ENCODE peak calls at places on chromosomes 4 and X, in five cellular contexts. W is CD4-positive, alpha-beta memory T cell; G is brain microvascular endothelial cell; N is tibial nerve; O is cardiac muscle cell. D is an unnamed sample.

GRCh38 chrX:151000901-151001301 is 17.8 kb downstream of the HMGB3 start:
- DNase-seq in O (no peak), W (no peak), G (no peak), N (no peak), D (no peak)

GRCh38 chr4:30904593-30904992 is 184.4 kb downstream of the PCDH7 start:
- DNase-seq in O (no peak), W (no peak), G (no peak), N (no peak), D (no peak)

GRCh38 chr4:23105759-23106370 is 413.1 kb downstream of the GBA3 start:
- DNase-seq in O (no peak), N (no peak), G (no peak), W (no peak), D (no peak)

GRCh38 chrX:68574240-68574639 is 73.2 kb upstream of the STARD8 start:
- DNase-seq in W (no peak), N (no peak), G (no peak), O (no peak), D (no peak)

GRCh38 chr4:140130677-140131076 is 23.3 kb downstream of the MAML3 start:
- DNase-seq in G (peak), O (no peak), N (no peak), W (no peak), D (no peak)

GRCh38 chr4:101337688-101338087 is 9.6 kb downstream of the PPP3CA start:
- DNase-seq in W (no peak), N (no peak), O (no peak), G (peak), D (no peak)

GRCh38 chrX:9144643-9145290 is 110.8 kb upstream of the FAM9B start:
- DNase-seq in N (no peak), W (no peak), O (no peak), G (no peak), D (no peak)

GRCh38 chr4:3460926-3461325 is 2.2 kb upstream of the DOK7 start:
- DNase-seq in O (no peak), N (no peak), G (no peak), W (no peak), D (no peak)

DNA sequence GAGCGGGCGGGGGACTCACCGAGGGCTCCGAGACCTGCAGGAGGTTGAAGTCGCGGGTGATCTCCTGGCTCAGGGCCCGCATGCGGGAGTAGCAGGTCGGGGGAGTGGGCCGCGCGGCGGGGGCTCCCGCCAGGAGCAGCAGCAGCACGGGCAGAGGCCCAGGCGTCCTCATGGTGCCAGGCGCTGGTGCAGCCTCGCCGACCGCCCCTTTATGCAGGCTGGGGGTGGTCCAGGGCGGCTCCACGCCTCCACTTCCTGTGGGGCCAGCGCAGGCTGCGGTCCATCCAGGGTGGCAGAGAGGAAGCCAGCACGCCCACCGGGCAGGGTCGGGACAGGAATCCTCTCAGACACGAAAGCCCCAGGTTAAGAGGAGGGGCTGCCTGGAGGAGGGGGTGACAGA is at the start of gene CYTL1:
- DNase-seq in W (no peak), O (peak), N (no peak), G (no peak), D (no peak)
- H3K4me3 ChIP-seq in W (no peak), O (no peak), N (no peak), G (peak), D (no peak)

DNA sequence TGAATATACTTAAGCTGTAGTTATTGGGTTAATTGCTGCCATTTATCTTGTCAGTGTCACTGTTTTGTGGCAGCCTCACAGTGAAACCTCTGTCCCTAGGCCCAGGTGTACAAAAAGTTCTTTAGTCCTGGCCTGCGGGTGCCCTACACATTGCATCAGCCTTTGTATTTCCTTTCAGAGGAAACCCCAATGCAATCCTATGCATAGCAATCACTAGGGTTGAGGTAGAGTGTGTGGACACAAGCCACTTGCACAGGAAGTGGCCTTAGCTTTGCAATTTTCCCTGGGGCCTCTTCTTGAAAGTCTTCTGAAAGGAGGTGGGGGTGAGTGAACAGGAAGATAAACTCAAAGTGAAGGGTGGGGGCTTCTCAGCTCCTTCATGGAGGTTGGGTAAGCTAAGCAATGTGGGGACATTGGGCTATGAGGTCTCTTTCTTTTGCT is 27.8 kb downstream of the VSIG4 start:
- DNase-seq in O (no peak), N (no peak), W (no peak), G (no peak), D (no peak)
- H3K4me3 ChIP-seq in O (no peak), N (no peak), W (no peak), G (no peak), D (no peak)

GRCh38 chr4:142356797-142357196 is 489.3 kb downstream of the INPP4B start:
- DNase-seq in O (no peak), G (no peak), N (no peak), W (no peak), D (no peak)

GRCh38 chr4:142356118-142356759 is 489.9 kb downstream of the INPP4B start:
- DNase-seq in O (no peak), N (no peak), W (no peak), G (no peak), D (no peak)

GRCh38 chr4:142354794-142355416 is 491.2 kb downstream of the INPP4B start:
- DNase-seq in W (peak), N (no peak), O (peak), G (no peak), D (no peak)

GRCh38 chr4:142354041-142354440 is 492.1 kb downstream of the INPP4B start:
- DNase-seq in O (no peak), N (no peak), G (no peak), W (no peak), D (no peak)

GRCh38 chr4:142355417-142355930 is 490.6 kb downstream of the INPP4B start:
- DNase-seq in W (no peak), N (no peak), G (no peak), O (no peak), D (no peak)
- H3K4me3 ChIP-seq in W (no peak), N (no peak), G (no peak), O (no peak), D (no peak)

GRCh38 chrX:11641368-11641767 is 24.4 kb downstream of the ARHGAP6 start:
- DNase-seq in W (no peak), O (no peak), G (no peak), N (no peak), D (no peak)
- H3K4me3 ChIP-seq in W (no peak), O (no peak), G (no peak), N (no peak), D (no peak)

DNA sequence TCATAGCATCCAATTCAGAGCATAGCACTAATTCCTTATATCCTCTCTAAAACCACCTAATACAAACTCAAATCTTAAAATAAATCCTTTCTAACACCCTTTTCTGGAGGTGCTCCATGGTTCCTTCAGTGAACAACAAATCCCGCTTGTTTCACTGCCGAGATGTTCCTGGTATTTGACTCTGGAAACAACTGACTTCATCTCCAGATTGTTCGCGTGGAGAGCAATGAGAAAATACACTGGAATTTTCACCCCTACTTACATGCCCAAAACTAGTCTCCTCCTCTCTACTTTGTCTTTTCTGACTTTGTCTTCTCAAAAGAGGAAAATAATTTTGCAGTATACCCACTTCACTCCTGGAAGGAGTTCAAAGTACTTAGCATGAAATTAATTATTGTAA is 129.0 kb downstream of the PLS3 start:
- DNase-seq in G (peak), N (no peak), O (no peak), W (no peak), D (no peak)
- H3K4me3 ChIP-seq in G (no peak), N (no peak), O (no peak), W (no peak), D (no peak)

GRCh38 chr4:75630174-75630931 is at the start of gene CDKL2:
- DNase-seq in N (peak), W (peak), G (peak), O (peak), D (peak)
- H3K4me3 ChIP-seq in N (peak), W (peak), G (peak), O (peak), D (peak)

DNA sequence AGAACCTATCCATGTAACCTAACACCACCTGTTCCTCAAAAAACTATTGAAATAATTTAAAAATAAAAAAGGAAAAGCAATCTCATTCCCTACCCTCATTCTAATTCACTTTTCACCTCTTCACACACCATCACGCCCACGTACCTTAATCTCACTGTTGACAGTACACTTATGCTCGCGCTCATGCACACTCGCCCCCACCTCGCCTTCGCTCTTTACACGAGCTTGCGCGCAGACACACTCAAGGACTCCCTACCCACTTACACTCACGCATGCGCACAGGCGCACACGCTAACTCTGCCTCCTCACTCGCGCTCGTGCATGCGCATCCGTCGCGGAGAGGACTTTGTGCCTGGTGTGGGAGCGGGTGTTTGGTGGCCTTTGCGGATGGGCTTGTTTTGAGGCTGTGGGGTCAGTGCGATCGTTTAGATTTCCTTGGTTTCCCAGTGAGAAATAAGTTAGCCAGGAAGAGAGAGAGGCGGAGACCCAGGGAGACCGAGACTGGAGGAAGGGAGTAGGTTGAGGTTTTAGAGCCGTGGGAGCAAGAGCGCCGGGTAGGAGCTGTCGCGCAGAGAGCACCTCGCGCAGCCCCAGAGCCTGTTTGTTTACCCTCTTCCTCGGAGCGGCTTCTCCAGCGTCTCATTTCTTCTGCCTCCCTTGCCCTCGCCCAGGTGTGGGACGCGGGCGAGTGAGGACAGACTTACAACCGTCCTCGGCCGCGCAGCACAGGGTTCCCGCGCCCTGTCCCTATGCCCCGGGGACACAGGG is 8.1 kb upstream of the GSX2 start:
- DNase-seq in N (peak), W (peak), O (peak), G (no peak), D (peak)
- H3K4me3 ChIP-seq in N (peak), W (peak), O (peak), G (peak), D (peak)

GRCh38 chrX:20517565-20517964 is 250.9 kb upstream of the RPS6KA3 start:
- DNase-seq in G (no peak), W (no peak), O (no peak), N (no peak), D (no peak)

GRCh38 chrX:20511792-20512191 is 245.1 kb upstream of the RPS6KA3 start:
- DNase-seq in O (no peak), N (no peak), G (no peak), W (no peak), D (no peak)

GRCh38 chrX:20514358-20514757 is 247.6 kb upstream of the RPS6KA3 start:
- DNase-seq in W (no peak), O (no peak), G (peak), N (no peak), D (peak)

GRCh38 chrX:20515841-20516461 is 249.2 kb upstream of the RPS6KA3 start:
- DNase-seq in W (no peak), O (peak), G (peak), N (no peak), D (peak)

DNA sequence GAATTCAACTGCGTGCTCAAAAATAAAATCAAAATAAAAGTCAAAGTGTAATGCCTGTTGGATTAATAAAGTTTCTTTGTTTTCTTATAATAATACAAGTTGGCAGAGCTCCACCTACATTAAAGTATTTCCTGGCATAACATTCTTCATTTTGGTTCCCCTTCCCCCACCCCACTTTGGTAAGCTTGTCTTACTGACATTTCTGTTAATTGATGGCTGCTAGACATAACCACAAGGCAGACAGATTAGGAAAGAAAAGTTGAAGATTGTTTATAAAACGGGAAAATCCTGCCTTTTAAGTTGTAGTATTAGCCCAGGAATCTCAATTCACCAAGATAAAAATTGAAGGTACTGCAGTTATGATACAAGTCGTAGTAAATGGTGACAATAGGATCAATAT is 246.5 kb upstream of the RPS6KA3 start:
- DNase-seq in N (no peak), G (no peak), O (no peak), W (no peak), D (no peak)
- H3K4me3 ChIP-seq in N (no peak), G (no peak), O (no peak), W (no peak), D (no peak)

D was measured in SJSA1.